ENCODE peak calls at places on chromosomes 7 and 10, in seven cellular contexts. J, F, P, H, T, X and Z are unnamed samples.

GRCh38 chr7:127770870-127771269 is 118.9 kb downstream of the SND1 start:
- DNase-seq in H (no peak), J (no peak), T (no peak), F (no peak), P (no peak), X (no peak), Z (no peak)

GRCh38 chr7:80288175-80289122 is 153.8 kb downstream of the GNAI1 start:
- DNase-seq in P (no peak), T (no peak), J (peak; percentile 29), X (peak; percentile 38), F (no peak), H (no peak), Z (no peak)

GRCh38 chr7:128920913-128921582 is 10.5 kb upstream of the KCP start:
- DNase-seq in X (no peak), T (no peak), F (peak; percentile 70), P (peak; percentile 24), J (peak; percentile 24), H (no peak), Z (peak; percentile 94)

GRCh38 chr10:59622320-59622901 is 87.2 kb downstream of the SLC16A9 start:
- DNase-seq in F (no peak), P (peak; percentile 48), H (peak; percentile 42), J (peak; percentile 70), T (peak; percentile 61), X (peak; percentile 98), Z (no peak)

GRCh38 chr7:150753826-150754603 is 16.8 kb downstream of the GIMAP5 start:
- DNase-seq in F (no peak), J (no peak), T (no peak), H (no peak), X (peak; percentile 11), P (no peak), Z (no peak)

GRCh38 chr7:157437519-157438061 is 100.8 kb downstream of the DNAJB6 start:
- DNase-seq in T (no peak), F (peak; percentile 50), J (no peak), H (no peak), P (no peak), X (no peak), Z (peak; percentile 38)

GRCh38 chr10:63375458-63375857 is 90.3 kb downstream of the JMJD1C start:
- DNase-seq in X (no peak), H (no peak), T (no peak), F (no peak), P (no peak), J (no peak), Z (no peak)

GRCh38 chr7:112186300-112186699 is 19.9 kb downstream of the DOCK4 start:
- DNase-seq in J (no peak), P (no peak), X (no peak), T (no peak), H (no peak), F (no peak), Z (no peak)

GRCh38 chr10:10038358-10038757 is 979.3 kb upstream of the CELF2 start:
- DNase-seq in H (no peak), P (no peak), X (no peak), T (no peak), J (no peak), F (no peak), Z (no peak)

GRCh38 chr7:54015251-54015650 is 526.9 kb upstream of the VSTM2A start:
- DNase-seq in J (no peak), H (no peak), X (no peak), T (no peak), P (no peak), F (no peak), Z (no peak)

GRCh38 chr7:55533050-55533728 is 39.1 kb downstream of the VOPP1 start:
- DNase-seq in T (no peak), X (peak; percentile 49), P (no peak), J (no peak), H (no peak), F (peak; percentile 85), Z (no peak)

GRCh38 chr10:69385454-69386350 is 31.0 kb downstream of the TACR2 start:
- DNase-seq in F (no peak), X (no peak), J (no peak), T (peak; percentile 84), H (no peak), P (no peak), Z (no peak)

GRCh38 chr10:69861251-69862240 is 59.8 kb downstream of the COL13A1 start:
- DNase-seq in J (no peak), X (peak; percentile 99), H (no peak), P (no peak), T (no peak), F (no peak), Z (no peak)

GRCh38 chr10:49280001-49280408 is 19.0 kb upstream of the C10orf71 start:
- DNase-seq in X (peak; percentile 47), J (no peak), T (no peak), H (no peak), P (peak; percentile 21), F (no peak), Z (no peak)

GRCh38 chr10:93376372-93377296 is 105.5 kb downstream of the MYOF start:
- DNase-seq in X (peak; percentile 88), J (peak; percentile 55), F (no peak), T (peak; percentile 69), H (peak; percentile 55), P (peak; percentile 26), Z (peak; percentile 78)

GRCh38 chr10:12777840-12778585 is 223.5 kb downstream of the CCDC3 start:
- DNase-seq in F (no peak), P (no peak), T (no peak), H (no peak), X (no peak), J (no peak), Z (no peak)

GRCh38 chr7:156625585-156625984 is 15.0 kb upstream of the RNF32 start:
- DNase-seq in J (no peak), P (no peak), X (no peak), T (no peak), F (no peak), H (no peak), Z (no peak)

GRCh38 chr10:75613685-75614587 is 182.5 kb downstream of the LRMDA start:
- DNase-seq in P (no peak), H (no peak), J (no peak), F (no peak), T (no peak), X (no peak), Z (no peak)

GRCh38 chr7:44309271-44310091 is 15.9 kb downstream of the CAMK2B start:
- DNase-seq in H (no peak), F (peak; percentile 87), T (no peak), J (peak; percentile 71), X (peak; percentile 11), P (peak; percentile 67), Z (peak; percentile 87)

GRCh38 chr7:13946181-13946580 is 43.3 kb downstream of the ETV1 start:
- DNase-seq in T (no peak), X (peak; percentile 25), H (no peak), J (no peak), F (no peak), P (no peak), Z (no peak)

GRCh38 chr7:37083311-37084096 is 359.2 kb upstream of the AOAH start:
- DNase-seq in P (no peak), J (no peak), F (no peak), T (no peak), X (no peak), H (peak; percentile 40), Z (peak; percentile 62)

GRCh38 chr10:102246261-102246660 is 929 bp downstream of the GBF1 start:
- DNase-seq in P (no peak), H (no peak), T (no peak), J (no peak), F (no peak), X (no peak), Z (no peak)

GRCh38 chr7:84218681-84219080 is 24.1 kb upstream of the SEMA3A start:
- DNase-seq in H (no peak), X (peak; percentile 87), T (no peak), P (no peak), J (no peak), F (no peak), Z (no peak)

GRCh38 chr7:94621120-94621519 is 34.8 kb downstream of the SGCE start:
- DNase-seq in F (no peak), P (no peak), X (no peak), H (no peak), T (no peak), J (no peak), Z (no peak)

GRCh38 chr10:9097206-9097990 is 1042.9 kb downstream of the GATA3 start:
- DNase-seq in H (no peak), X (no peak), F (no peak), J (no peak), T (no peak), P (no peak), Z (no peak)

GRCh38 chr10:79191951-79192676 is 123.3 kb downstream of the ZMIZ1 start:
- DNase-seq in J (no peak), T (no peak), F (no peak), H (no peak), X (no peak), P (no peak), Z (no peak)
- H3K27ac ChIP-seq in J (no peak overlapping the region), T (no peak overlapping the region), F (peak overlapping the region; percentile 74), H (peak overlapping the region; percentile 21), X (no peak overlapping the region), P (peak overlapping the region; percentile 43), Z (peak overlapping the region; percentile 1)

GRCh38 chr10:58335306-58336005 is 650 bp downstream of the UBE2D1 start:
- DNase-seq in J (peak; percentile 37), P (peak; percentile 26), H (peak; percentile 25), T (peak; percentile 5), X (peak; percentile 94), F (no peak), Z (no peak)

GRCh38 chr10:58336242-58336641 is 1.4 kb downstream of the UBE2D1 start:
- DNase-seq in T (no peak), J (no peak), P (no peak), F (no peak), X (no peak), H (no peak), Z (no peak)

GRCh38 chr10:58330397-58330796 is 4.4 kb upstream of the UBE2D1 start:
- DNase-seq in H (no peak), F (no peak), J (no peak), P (no peak), X (no peak), T (no peak), Z (no peak)

DNA sequence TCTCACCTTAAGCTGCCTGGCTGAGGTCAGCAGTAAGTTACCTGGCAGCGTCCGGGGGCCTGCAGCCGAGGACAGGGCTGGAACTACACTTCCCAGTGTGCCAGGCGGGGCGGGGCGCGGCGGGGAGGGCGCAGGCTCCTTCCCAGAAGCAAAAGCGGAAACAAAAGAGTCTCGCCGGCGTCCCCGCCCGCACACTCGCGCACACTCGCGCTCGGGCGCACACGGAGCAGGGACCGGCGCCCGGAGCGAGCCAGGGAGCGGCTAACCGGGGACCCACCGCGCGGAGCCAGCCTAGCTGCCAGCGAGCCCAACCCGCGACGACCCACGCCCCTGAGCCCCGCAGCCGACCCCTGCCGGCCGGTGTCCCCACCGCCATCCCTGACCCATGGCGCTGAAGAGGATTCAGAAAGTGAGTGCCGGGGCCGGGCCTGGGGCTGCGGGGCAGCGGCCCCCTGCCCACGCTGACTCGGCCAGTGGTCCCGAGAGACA is at the start of gene UBE2D1:
- DNase-seq in T (peak; percentile 85), X (peak; percentile 88), P (peak; percentile 93), J (peak; percentile 93), H (peak; percentile 82), F (peak; percentile 98), Z (peak; percentile 96)
- TF ChIP-seq CTCF in T (no peak), X (peak; percentile 11), P (peak; percentile 22), J (peak; percentile 51), H (peak; percentile 27), F (peak; percentile 8), Z (no peak)

GRCh38 chr10:16437540-16437894 is 707 bp downstream of the PTER start:
- DNase-seq in P (no peak), T (no peak), X (no peak), J (no peak), H (no peak), F (no peak), Z (no peak)
- H3K27ac ChIP-seq in P (peak overlapping the region; percentile 89), T (no peak overlapping the region), X (peak overlapping the region; percentile 34), J (no peak overlapping the region), H (peak overlapping the region; percentile 82), F (peak overlapping the region; percentile 93), Z (peak overlapping the region; percentile 74)

GRCh38 chr7:25557930-25558329 is 329.6 kb upstream of the NPVF start:
- DNase-seq in X (no peak), J (no peak), T (no peak), P (no peak), F (no peak), H (no peak), Z (no peak)
- TF ChIP-seq CTCF in X (no peak), J (no peak), T (no peak), P (no peak), F (no peak), H (no peak), Z (no peak)